ENCODE peak calls at places on chromosomes 16 and 17, in ten cellular contexts. One of them, this sample, is unnamed.

GRCh38 chr16:71923941-71924690 is 28.8 kb downstream of the IST1 start:
- DNase-seq in mammary epithelial cell: no peak
- DNase-seq in ovary: no peak
- DNase-seq in aorta: no peak
- DNase-seq in CD8-positive, alpha-beta T cell: no peak
- DNase-seq in IMR-90: no peak
- DNase-seq in body of pancreas: no peak
- DNase-seq in breast epithelium: no peak
- DNase-seq in tibial nerve: no peak
- DNase-seq in thoracic aorta: no peak
- DNase-seq in this sample: no peak

GRCh38 chr16:73771676-73772075 is 524.9 kb upstream of the PSMD7 start:
- DNase-seq in mammary epithelial cell: no peak
- DNase-seq in ovary: no peak
- DNase-seq in aorta: no peak
- DNase-seq in CD8-positive, alpha-beta T cell: no peak
- DNase-seq in IMR-90: no peak
- DNase-seq in body of pancreas: no peak
- DNase-seq in breast epithelium: no peak
- DNase-seq in tibial nerve: no peak
- DNase-seq in thoracic aorta: no peak
- DNase-seq in this sample: no peak

GRCh38 chr16:82523786-82524185 is 103.0 kb upstream of the CDH13 start:
- DNase-seq in mammary epithelial cell: peak; percentile 61
- DNase-seq in ovary: no peak
- DNase-seq in aorta: no peak
- DNase-seq in CD8-positive, alpha-beta T cell: no peak
- DNase-seq in IMR-90: no peak
- DNase-seq in body of pancreas: no peak
- DNase-seq in breast epithelium: no peak
- DNase-seq in tibial nerve: no peak
- DNase-seq in thoracic aorta: no peak
- DNase-seq in this sample: no peak

GRCh38 chr16:75080205-75081029 is 36.2 kb downstream of the LDHD start:
- DNase-seq in mammary epithelial cell: peak; percentile 27
- DNase-seq in ovary: no peak
- DNase-seq in aorta: no peak
- DNase-seq in CD8-positive, alpha-beta T cell: no peak
- DNase-seq in IMR-90: peak; percentile 91
- DNase-seq in body of pancreas: no peak
- DNase-seq in breast epithelium: no peak
- DNase-seq in tibial nerve: no peak
- DNase-seq in thoracic aorta: no peak
- DNase-seq in this sample: no peak

GRCh38 chr16:15966420-15967222 is 17.2 kb downstream of the ABCC1 start:
- DNase-seq in mammary epithelial cell: peak; percentile 85
- DNase-seq in ovary: no peak
- DNase-seq in aorta: no peak
- DNase-seq in CD8-positive, alpha-beta T cell: no peak
- DNase-seq in IMR-90: peak; percentile 87
- DNase-seq in body of pancreas: no peak
- DNase-seq in breast epithelium: no peak
- DNase-seq in tibial nerve: no peak
- DNase-seq in thoracic aorta: no peak
- DNase-seq in this sample: no peak

GRCh38 chr17:79803421-79803996 is 6.6 kb upstream of the CBX8 start:
- DNase-seq in mammary epithelial cell: no peak
- DNase-seq in ovary: no peak
- DNase-seq in aorta: no peak
- DNase-seq in CD8-positive, alpha-beta T cell: no peak
- DNase-seq in IMR-90: no peak
- DNase-seq in body of pancreas: no peak
- DNase-seq in breast epithelium: no peak
- DNase-seq in tibial nerve: no peak
- DNase-seq in thoracic aorta: no peak
- DNase-seq in this sample: no peak

GRCh38 chr17:48582750-48583069 is 4.6 kb upstream of the HOXB4 start:
- DNase-seq in mammary epithelial cell: peak; percentile 32
- DNase-seq in ovary: no peak
- DNase-seq in aorta: no peak
- DNase-seq in CD8-positive, alpha-beta T cell: no peak
- DNase-seq in IMR-90: no peak
- DNase-seq in body of pancreas: no peak
- DNase-seq in breast epithelium: no peak
- DNase-seq in tibial nerve: no peak
- DNase-seq in thoracic aorta: no peak
- DNase-seq in this sample: no peak

GRCh38 chr17:60447375-60447774 is 25.1 kb downstream of the CHCT1 start:
- DNase-seq in mammary epithelial cell: no peak
- DNase-seq in ovary: no peak
- DNase-seq in aorta: no peak
- DNase-seq in CD8-positive, alpha-beta T cell: no peak
- DNase-seq in IMR-90: no peak
- DNase-seq in body of pancreas: no peak
- DNase-seq in breast epithelium: no peak
- DNase-seq in tibial nerve: no peak
- DNase-seq in thoracic aorta: no peak
- DNase-seq in this sample: no peak

GRCh38 chr17:61680921-61681320 is 89.9 kb upstream of the NACA2 start:
- DNase-seq in mammary epithelial cell: no peak
- DNase-seq in ovary: no peak
- DNase-seq in aorta: no peak
- DNase-seq in CD8-positive, alpha-beta T cell: no peak
- DNase-seq in IMR-90: no peak
- DNase-seq in body of pancreas: no peak
- DNase-seq in breast epithelium: no peak
- DNase-seq in tibial nerve: no peak
- DNase-seq in thoracic aorta: no peak
- DNase-seq in this sample: no peak

GRCh38 chr16:13480801-13481200 is 439.2 kb upstream of the ERCC4 start:
- DNase-seq in mammary epithelial cell: peak; percentile 72
- DNase-seq in ovary: no peak
- DNase-seq in aorta: no peak
- DNase-seq in CD8-positive, alpha-beta T cell: no peak
- DNase-seq in IMR-90: no peak
- DNase-seq in body of pancreas: no peak
- DNase-seq in breast epithelium: no peak
- DNase-seq in tibial nerve: no peak
- DNase-seq in thoracic aorta: no peak
- DNase-seq in this sample: no peak

GRCh38 chr16:13483121-13483520 is 436.8 kb upstream of the ERCC4 start:
- DNase-seq in mammary epithelial cell: no peak
- DNase-seq in ovary: no peak
- DNase-seq in aorta: no peak
- DNase-seq in CD8-positive, alpha-beta T cell: no peak
- DNase-seq in IMR-90: no peak
- DNase-seq in body of pancreas: no peak
- DNase-seq in breast epithelium: no peak
- DNase-seq in tibial nerve: no peak
- DNase-seq in thoracic aorta: no peak
- DNase-seq in this sample: no peak

GRCh38 chr16:13479549-13479948 is 440.4 kb upstream of the ERCC4 start:
- DNase-seq in mammary epithelial cell: no peak
- DNase-seq in ovary: no peak
- DNase-seq in aorta: no peak
- DNase-seq in CD8-positive, alpha-beta T cell: no peak
- DNase-seq in IMR-90: no peak
- DNase-seq in body of pancreas: no peak
- DNase-seq in breast epithelium: no peak
- DNase-seq in tibial nerve: no peak
- DNase-seq in thoracic aorta: no peak
- DNase-seq in this sample: no peak

DNA sequence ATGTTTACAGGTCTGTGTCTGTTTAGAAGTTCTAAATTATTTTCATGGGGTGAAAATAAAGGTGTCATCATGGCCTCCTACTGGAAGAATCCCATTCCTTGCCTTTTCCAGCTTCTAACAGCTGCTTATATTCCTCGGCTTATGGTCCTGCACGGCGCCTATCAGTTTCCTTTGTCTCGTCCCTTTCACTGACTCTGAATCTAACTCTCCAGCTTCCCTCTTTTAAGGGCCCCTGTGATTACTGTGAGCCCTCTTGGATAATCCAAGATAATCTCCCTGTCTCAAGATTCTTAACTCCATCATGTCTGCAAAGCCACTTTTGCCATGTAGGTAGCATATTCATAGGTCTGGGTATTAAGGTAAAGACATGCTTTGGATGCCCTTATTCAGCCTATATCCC is 441.0 kb upstream of the ERCC4 start:
- DNase-seq in mammary epithelial cell: no peak
- DNase-seq in ovary: no peak
- DNase-seq in aorta: no peak
- DNase-seq in CD8-positive, alpha-beta T cell: no peak
- DNase-seq in IMR-90: no peak
- DNase-seq in body of pancreas: no peak
- DNase-seq in breast epithelium: no peak
- DNase-seq in tibial nerve: no peak
- DNase-seq in thoracic aorta: no peak
- DNase-seq in this sample: no peak
- H3K27ac ChIP-seq in mammary epithelial cell: no peak overlapping the region
- H3K27ac ChIP-seq in ovary: no peak overlapping the region
- H3K27ac ChIP-seq in aorta: no peak overlapping the region
- H3K27ac ChIP-seq in CD8-positive, alpha-beta T cell: no peak overlapping the region
- H3K27ac ChIP-seq in IMR-90: no peak overlapping the region
- H3K27ac ChIP-seq in body of pancreas: no peak overlapping the region
- H3K27ac ChIP-seq in breast epithelium: no peak overlapping the region
- H3K27ac ChIP-seq in tibial nerve: no peak overlapping the region
- H3K27ac ChIP-seq in thoracic aorta: no peak overlapping the region
- H3K27ac ChIP-seq in this sample: no peak overlapping the region

DNA sequence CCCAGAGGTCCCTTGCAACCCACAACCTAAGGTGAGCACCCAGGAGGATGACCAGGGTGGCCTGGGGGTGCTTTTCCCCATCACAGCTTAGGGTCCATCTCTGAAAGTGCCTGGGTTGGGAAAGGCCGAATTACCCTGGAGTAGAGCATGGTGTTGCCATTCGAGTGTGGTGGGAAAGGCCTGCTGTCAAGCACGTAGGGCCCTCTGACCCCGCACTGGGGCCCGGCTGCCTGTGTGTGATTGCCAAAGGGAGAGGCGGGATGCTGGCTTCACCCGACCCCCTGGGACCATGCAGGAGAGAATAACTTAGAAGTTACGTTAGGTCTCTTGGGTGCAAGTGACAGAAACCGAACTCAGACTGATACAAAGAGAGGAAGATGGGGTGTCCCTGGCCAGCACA is 27.7 kb upstream of the NDRG4 start:
- DNase-seq in mammary epithelial cell: no peak
- DNase-seq in ovary: no peak
- DNase-seq in aorta: peak; percentile 45
- DNase-seq in CD8-positive, alpha-beta T cell: no peak
- DNase-seq in IMR-90: no peak
- DNase-seq in body of pancreas: no peak
- DNase-seq in breast epithelium: no peak
- DNase-seq in tibial nerve: no peak
- DNase-seq in thoracic aorta: no peak
- DNase-seq in this sample: no peak
- H3K27ac ChIP-seq in mammary epithelial cell: no peak overlapping the region
- H3K27ac ChIP-seq in ovary: no peak overlapping the region
- H3K27ac ChIP-seq in aorta: no peak overlapping the region
- H3K27ac ChIP-seq in CD8-positive, alpha-beta T cell: no peak overlapping the region
- H3K27ac ChIP-seq in IMR-90: no peak overlapping the region
- H3K27ac ChIP-seq in body of pancreas: no peak overlapping the region
- H3K27ac ChIP-seq in breast epithelium: no peak overlapping the region
- H3K27ac ChIP-seq in tibial nerve: no peak overlapping the region
- H3K27ac ChIP-seq in thoracic aorta: no peak overlapping the region
- H3K27ac ChIP-seq in this sample: no peak overlapping the region

DNA sequence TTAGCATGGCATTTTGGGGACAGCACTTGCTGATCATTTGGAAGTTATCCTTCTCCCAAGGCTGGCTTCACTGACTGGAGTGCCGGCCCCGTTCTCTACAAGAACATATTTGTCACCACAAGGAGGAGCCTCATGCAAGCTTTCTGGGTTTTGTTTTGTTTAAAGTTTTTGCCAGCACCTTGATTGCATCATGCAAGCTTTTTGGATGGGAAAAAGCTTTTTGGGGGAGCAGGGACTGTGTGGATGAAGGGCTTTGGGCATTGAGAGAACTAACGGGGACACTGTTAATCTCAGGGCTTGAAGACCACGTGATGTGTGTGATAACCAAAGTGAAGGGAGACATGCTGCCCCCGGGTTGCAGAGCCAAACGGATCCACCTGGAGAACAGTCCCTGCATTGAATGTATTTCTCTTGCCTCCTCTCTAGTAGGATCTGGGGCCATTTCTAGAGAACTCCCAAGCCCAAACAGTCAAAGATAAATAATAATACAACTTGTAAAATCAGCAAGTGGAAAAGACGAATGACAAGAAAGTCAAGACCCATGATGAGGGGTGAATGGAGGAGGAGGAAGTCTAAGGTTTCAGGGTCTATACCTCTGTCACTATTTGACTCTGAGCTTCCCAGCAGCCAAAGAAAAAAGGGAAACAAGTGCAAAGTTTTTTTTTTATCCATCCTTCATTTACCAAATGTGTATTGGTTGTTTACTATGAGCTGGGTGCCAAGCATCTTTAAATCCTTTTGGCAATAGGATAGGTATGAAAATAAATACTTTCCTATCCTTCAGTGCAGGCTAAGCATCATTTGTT is 17.2 kb downstream of the TMEM114 start:
- DNase-seq in mammary epithelial cell: peak; percentile 24
- DNase-seq in ovary: no peak
- DNase-seq in aorta: no peak
- DNase-seq in CD8-positive, alpha-beta T cell: no peak
- DNase-seq in IMR-90: peak; percentile 37
- DNase-seq in body of pancreas: peak; percentile 36
- DNase-seq in breast epithelium: no peak
- DNase-seq in tibial nerve: no peak
- DNase-seq in thoracic aorta: no peak
- DNase-seq in this sample: no peak
- H3K27ac ChIP-seq in mammary epithelial cell: no peak overlapping the region
- H3K27ac ChIP-seq in ovary: no peak overlapping the region
- H3K27ac ChIP-seq in aorta: no peak overlapping the region
- H3K27ac ChIP-seq in CD8-positive, alpha-beta T cell: no peak overlapping the region
- H3K27ac ChIP-seq in IMR-90: no peak overlapping the region
- H3K27ac ChIP-seq in body of pancreas: no peak overlapping the region
- H3K27ac ChIP-seq in breast epithelium: no peak overlapping the region
- H3K27ac ChIP-seq in tibial nerve: peak overlapping the region; percentile 77
- H3K27ac ChIP-seq in thoracic aorta: no peak overlapping the region
- H3K27ac ChIP-seq in this sample: no peak overlapping the region

DNA sequence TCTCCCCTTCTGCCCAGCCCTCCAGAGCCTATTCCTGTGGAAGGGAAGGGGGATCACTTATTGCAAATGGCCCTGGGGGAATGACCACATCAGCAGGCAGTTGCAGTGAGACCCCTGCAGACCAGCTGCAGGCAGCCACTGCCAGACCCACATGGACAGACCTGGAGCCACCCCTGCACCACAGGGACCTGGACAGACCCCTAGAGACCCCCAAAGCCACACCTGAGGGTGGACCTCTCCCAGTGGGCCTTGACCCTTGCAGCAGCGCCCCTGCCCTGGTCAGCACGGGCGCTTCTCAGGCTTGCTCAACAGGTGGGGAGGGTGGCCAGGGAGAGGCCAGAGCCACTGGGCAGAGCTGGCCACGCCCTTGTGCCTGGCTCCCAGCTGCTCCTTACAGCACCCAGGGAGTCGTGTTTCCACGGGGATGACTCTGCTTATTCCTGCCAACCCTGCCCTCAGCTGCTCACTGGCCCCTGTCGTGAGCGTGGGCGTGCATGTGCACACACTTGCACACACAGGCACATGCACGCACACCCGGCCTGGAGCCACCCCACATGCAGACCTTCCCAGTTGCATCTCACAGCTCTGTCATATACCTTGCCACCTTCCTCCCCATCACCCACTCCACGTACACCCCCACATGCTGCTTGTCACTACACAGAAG is 1.3 kb upstream of the SCN4A start:
- DNase-seq in mammary epithelial cell: peak; percentile 43
- DNase-seq in ovary: peak; percentile 11
- DNase-seq in aorta: no peak
- DNase-seq in CD8-positive, alpha-beta T cell: no peak
- DNase-seq in IMR-90: peak; percentile 21
- DNase-seq in body of pancreas: no peak
- DNase-seq in breast epithelium: no peak
- DNase-seq in tibial nerve: no peak
- DNase-seq in thoracic aorta: no peak
- DNase-seq in this sample: no peak
- H3K27ac ChIP-seq in mammary epithelial cell: no peak overlapping the region
- H3K27ac ChIP-seq in ovary: no peak overlapping the region
- H3K27ac ChIP-seq in aorta: no peak overlapping the region
- H3K27ac ChIP-seq in CD8-positive, alpha-beta T cell: no peak overlapping the region
- H3K27ac ChIP-seq in IMR-90: no peak overlapping the region
- H3K27ac ChIP-seq in body of pancreas: no peak overlapping the region
- H3K27ac ChIP-seq in breast epithelium: no peak overlapping the region
- H3K27ac ChIP-seq in tibial nerve: no peak overlapping the region
- H3K27ac ChIP-seq in thoracic aorta: no peak overlapping the region
- H3K27ac ChIP-seq in this sample: no peak overlapping the region